ENCODE peak calls at places on chromosomes 5 and 9, in eight cellular contexts. Y, J, M, F, D, V, U and L are unnamed samples.

GRCh38 chr5:159412284-159413046 is 82.2 kb upstream of the IL12B start:
- DNase-seq in Y (peak), J (peak), M (peak), F (no peak), D (no peak), V (no peak), U (peak), L (no peak)

GRCh38 chr5:147427784-147428401 is 82.0 kb downstream of the DPYSL3 start:
- DNase-seq in Y (peak), J (no peak), M (no peak), F (peak), D (no peak), V (no peak), U (no peak), L (no peak)

GRCh38 chr5:110824936-110825441 is 86.2 kb downstream of the SLC25A46 start:
- DNase-seq in Y (no peak), J (no peak), M (no peak), F (no peak), D (no peak), V (no peak), U (no peak), L (no peak)

GRCh38 chr9:26483991-26484390 is 408.6 kb downstream of the CAAP1 start:
- DNase-seq in Y (no peak), J (no peak), M (no peak), F (no peak), D (no peak), V (no peak), U (no peak), L (no peak)

GRCh38 chr9:3088166-3088702 is 244.3 kb upstream of the PUM3 start:
- DNase-seq in Y (no peak), J (peak), M (no peak), F (no peak), D (no peak), V (no peak), U (no peak), L (no peak)

GRCh38 chr9:110601098-110601497 is 21.6 kb upstream of the SVEP1 start:
- DNase-seq in Y (no peak), J (no peak), M (no peak), F (no peak), D (no peak), V (no peak), U (no peak), L (no peak)

GRCh38 chr9:93183663-93184438 is at the start of gene WNK2:
- DNase-seq in Y (no peak), J (no peak), M (no peak), F (no peak), D (peak), V (no peak), U (peak), L (no peak)

GRCh38 chr5:102600964-102601363 is 102.2 kb upstream of the SLCO6A1 start:
- DNase-seq in Y (peak), J (no peak), M (no peak), F (peak), D (no peak), V (no peak), U (no peak), L (no peak)

GRCh38 chr5:150412319-150413175 is at the start of gene CD74:
- DNase-seq in Y (peak), J (no peak), M (peak), F (peak), D (peak), V (no peak), U (peak), L (peak)

GRCh38 chr9:95124582-95125359 is 192.7 kb downstream of the FANCC start:
- DNase-seq in Y (no peak), J (no peak), M (no peak), F (no peak), D (no peak), V (no peak), U (no peak), L (peak)

GRCh38 chr9:73643379-73644013 is 491.8 kb downstream of the ANXA1 start:
- DNase-seq in Y (peak), J (no peak), M (no peak), F (peak), D (no peak), V (no peak), U (no peak), L (peak)

GRCh38 chr9:79215819-79216218 is 355.9 kb upstream of the TLE4 start:
- DNase-seq in Y (no peak), J (no peak), M (no peak), F (peak), D (no peak), V (no peak), U (no peak), L (no peak)

GRCh38 chr5:43627028-43627427 is 24.0 kb downstream of the NNT start:
- DNase-seq in Y (peak), J (no peak), M (no peak), F (peak), D (no peak), V (no peak), U (peak), L (peak)

GRCh38 chr5:173236531-173237501 is 1.8 kb upstream of the NKX2-5 start:
- DNase-seq in Y (no peak), J (no peak), M (no peak), F (no peak), D (no peak), V (no peak), U (no peak), L (no peak)

GRCh38 chr5:35131723-35132122 is 84.0 kb upstream of the AGXT2 start:
- DNase-seq in Y (no peak), J (no peak), M (no peak), F (no peak), D (no peak), V (no peak), U (no peak), L (no peak)

GRCh38 chr9:133351908-133352634 is 4.1 kb downstream of the RPL7A start:
- DNase-seq in Y (peak), J (no peak), M (no peak), F (peak), D (no peak), V (no peak), U (peak), L (no peak)

GRCh38 chr5:137695651-137696428 is 40.0 kb downstream of the KLHL3 start:
- DNase-seq in Y (no peak), J (no peak), M (no peak), F (no peak), D (no peak), V (no peak), U (no peak), L (no peak)

GRCh38 chr5:38384396-38384795 is 126.0 kb downstream of the EGFLAM start:
- DNase-seq in Y (no peak), J (no peak), M (no peak), F (no peak), D (no peak), V (no peak), U (no peak), L (no peak)

GRCh38 chr9:135365013-135365768 is 114.4 kb upstream of the PPP1R26 start:
- DNase-seq in Y (no peak), J (no peak), M (no peak), F (no peak), D (no peak), V (no peak), U (no peak), L (no peak)

GRCh38 chr9:1978941-1979340 is 36.2 kb upstream of the SMARCA2 start:
- DNase-seq in Y (peak), J (no peak), M (no peak), F (peak), D (no peak), V (peak), U (peak), L (peak)

GRCh38 chr5:90518666-90519065 is 10.7 kb downstream of the LYSMD3 start:
- DNase-seq in Y (peak), J (no peak), M (no peak), F (peak), D (no peak), V (peak), U (no peak), L (peak)

GRCh38 chr9:133130721-133131244 is 9.7 kb upstream of the RALGDS start:
- DNase-seq in Y (no peak), J (no peak), M (no peak), F (no peak), D (no peak), V (no peak), U (no peak), L (no peak)

GRCh38 chr5:57592236-57592635 is 109.6 kb upstream of the ACTBL2 start:
- DNase-seq in Y (peak), J (no peak), M (no peak), F (peak), D (no peak), V (no peak), U (no peak), L (peak)

GRCh38 chr9:119967867-119968535 is 598.8 kb upstream of the BRINP1 start:
- DNase-seq in Y (no peak), J (no peak), M (no peak), F (no peak), D (no peak), V (no peak), U (no peak), L (no peak)

GRCh38 chr9:126459965-126460843 is 133.6 kb downstream of the MVB12B start:
- DNase-seq in Y (no peak), J (no peak), M (no peak), F (no peak), D (no peak), V (no peak), U (no peak), L (no peak)

GRCh38 chr9:97673922-97674321 is 23.2 kb downstream of the XPA start:
- DNase-seq in Y (no peak), J (no peak), M (no peak), F (no peak), D (no peak), V (no peak), U (no peak), L (no peak)

GRCh38 chr5:159705948-159706347 is 210.3 kb upstream of the ADRA1B start:
- DNase-seq in Y (no peak), J (no peak), M (no peak), F (no peak), D (no peak), V (no peak), U (no peak), L (no peak)

GRCh38 chr5:88952996-88953643 is 70.1 kb upstream of the MEF2C start:
- DNase-seq in Y (no peak), J (no peak), M (no peak), F (no peak), D (no peak), V (no peak), U (no peak), L (no peak)

GRCh38 chr5:73485715-73486114 is 12.5 kb upstream of the BTF3 start:
- DNase-seq in Y (no peak), J (no peak), M (no peak), F (no peak), D (no peak), V (no peak), U (no peak), L (no peak)

GRCh38 chr5:1799110-1799601 is 481 bp downstream of the MRPL36 start:
- DNase-seq in Y (peak), J (no peak), M (no peak), F (peak), D (no peak), V (no peak), U (no peak), L (peak)

GRCh38 chr9:130539473-130540223 is 39.7 kb upstream of the FUBP3 start:
- DNase-seq in Y (peak), J (no peak), M (no peak), F (peak), D (no peak), V (peak), U (no peak), L (peak)